ENCODE peak calls at places on chromosomes 12 and 14, in seven cellular contexts. L, F, V, I, G, P and S are unnamed samples.

GRCh38 chr14:20454359-20454644 is 310 bp downstream of the OSGEP start:
- DNase-seq in L (no peak), F (no peak), V (no peak), I (no peak), G (no peak), P (peak; percentile 88), S (no peak)

GRCh38 chr14:100132161-100132902 is 27.1 kb downstream of the DEGS2 start:
- DNase-seq in L (no peak), F (no peak), V (no peak), I (no peak), G (no peak), P (no peak), S (no peak)

GRCh38 chr14:28661171-28661772 is 105.3 kb upstream of the FOXG1 start:
- DNase-seq in L (no peak), F (no peak), V (no peak), I (no peak), G (peak; percentile 63), P (no peak), S (no peak)

GRCh38 chr14:81208489-81208888 is 12.3 kb downstream of the GTF2A1 start:
- DNase-seq in L (no peak), F (peak; percentile 62), V (no peak), I (peak; percentile 59), G (no peak), P (no peak), S (peak; percentile 34)

GRCh38 chr12:46523863-46524770 is 151.5 kb upstream of the SLC38A2 start:
- DNase-seq in L (no peak), F (no peak), V (no peak), I (no peak), G (peak; percentile 85), P (no peak), S (peak; percentile 77)

GRCh38 chr12:30391766-30392366 is 303.8 kb downstream of the IPO8 start:
- DNase-seq in L (no peak), F (no peak), V (no peak), I (no peak), G (no peak), P (no peak), S (no peak)

GRCh38 chr12:39587247-39587646 is 32.4 kb downstream of the ABCD2 start:
- DNase-seq in L (no peak), F (no peak), V (peak; percentile 13), I (no peak), G (peak; percentile 40), P (no peak), S (no peak)

GRCh38 chr12:45299132-45299692 is 83.3 kb downstream of the ANO6 start:
- DNase-seq in L (no peak), F (no peak), V (no peak), I (no peak), G (peak; percentile 35), P (no peak), S (no peak)

GRCh38 chr14:78245238-78245637 is 75.1 kb downstream of the NRXN3 start:
- DNase-seq in L (no peak), F (no peak), V (no peak), I (no peak), G (no peak), P (peak; percentile 32), S (no peak)

GRCh38 chr12:67002711-67003110 is 266.4 kb upstream of the CAND1 start:
- DNase-seq in L (no peak), F (no peak), V (no peak), I (no peak), G (no peak), P (no peak), S (no peak)

GRCh38 chr12:96237465-96238077 is 43.4 kb downstream of the ELK3 start:
- DNase-seq in L (no peak), F (peak; percentile 58), V (peak; percentile 75), I (no peak), G (peak; percentile 97), P (peak; percentile 44), S (peak; percentile 32)

GRCh38 chr14:67575684-67576083 is 24.4 kb downstream of the PIGH start:
- DNase-seq in L (no peak), F (no peak), V (no peak), I (no peak), G (no peak), P (no peak), S (no peak)

GRCh38 chr12:16604853-16605252 is 1.1 kb downstream of the LMO3 start:
- DNase-seq in L (no peak), F (no peak), V (no peak), I (peak; percentile 24), G (no peak), P (no peak), S (no peak)

GRCh38 chr12:103680591-103681065 is 93.6 kb downstream of the STAB2 start:
- DNase-seq in L (no peak), F (no peak), V (peak; percentile 55), I (no peak), G (no peak), P (no peak), S (no peak)

GRCh38 chr12:54565658-54566552 is 16.5 kb downstream of the PDE1B start:
- DNase-seq in L (no peak), F (no peak), V (no peak), I (no peak), G (no peak), P (no peak), S (no peak)

GRCh38 chr12:6799147-6799546 is 9.8 kb downstream of the CD4 start:
- DNase-seq in L (no peak), F (no peak), V (no peak), I (no peak), G (no peak), P (no peak), S (no peak)

GRCh38 chr12:6791931-6792520 is 2.7 kb downstream of the CD4 start:
- DNase-seq in L (no peak), F (peak; percentile 17), V (no peak), I (no peak), G (no peak), P (no peak), S (peak; percentile 60)

GRCh38 chr12:6795088-6795487 is 5.8 kb downstream of the CD4 start:
- DNase-seq in L (no peak), F (no peak), V (no peak), I (no peak), G (no peak), P (no peak), S (no peak)

GRCh38 chr12:6792522-6793201 is 3.3 kb downstream of the CD4 start:
- DNase-seq in L (no peak), F (peak; percentile 91), V (peak; percentile 32), I (no peak), G (no peak), P (no peak), S (peak; percentile 39)

DNA sequence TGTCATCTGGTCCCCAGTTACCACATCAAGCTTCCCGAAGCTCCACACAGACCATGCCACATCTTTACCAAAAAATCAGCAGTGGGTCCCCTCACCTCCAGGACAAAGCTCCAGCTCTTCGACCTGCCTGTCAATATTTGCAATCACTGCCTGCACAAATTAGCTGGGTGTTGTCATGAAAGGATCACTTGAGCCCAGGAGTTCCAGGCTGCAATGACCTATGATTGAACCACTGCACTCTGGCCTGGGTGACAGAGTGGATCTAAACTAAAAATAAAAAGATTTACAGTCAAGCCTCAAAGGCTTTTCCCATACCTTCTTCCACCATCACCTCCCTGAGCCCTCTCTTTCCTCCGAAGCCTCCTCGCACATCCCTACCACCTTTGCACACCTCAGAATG is 7.2 kb downstream of the CD4 start:
- DNase-seq in L (no peak), F (no peak), V (no peak), I (no peak), G (no peak), P (no peak), S (no peak)
- H3K27ac ChIP-seq in L (no peak overlapping the region), F (no peak overlapping the region), V (no peak overlapping the region), I (no peak overlapping the region), G (no peak overlapping the region), P (no peak overlapping the region), S (no peak overlapping the region)

DNA sequence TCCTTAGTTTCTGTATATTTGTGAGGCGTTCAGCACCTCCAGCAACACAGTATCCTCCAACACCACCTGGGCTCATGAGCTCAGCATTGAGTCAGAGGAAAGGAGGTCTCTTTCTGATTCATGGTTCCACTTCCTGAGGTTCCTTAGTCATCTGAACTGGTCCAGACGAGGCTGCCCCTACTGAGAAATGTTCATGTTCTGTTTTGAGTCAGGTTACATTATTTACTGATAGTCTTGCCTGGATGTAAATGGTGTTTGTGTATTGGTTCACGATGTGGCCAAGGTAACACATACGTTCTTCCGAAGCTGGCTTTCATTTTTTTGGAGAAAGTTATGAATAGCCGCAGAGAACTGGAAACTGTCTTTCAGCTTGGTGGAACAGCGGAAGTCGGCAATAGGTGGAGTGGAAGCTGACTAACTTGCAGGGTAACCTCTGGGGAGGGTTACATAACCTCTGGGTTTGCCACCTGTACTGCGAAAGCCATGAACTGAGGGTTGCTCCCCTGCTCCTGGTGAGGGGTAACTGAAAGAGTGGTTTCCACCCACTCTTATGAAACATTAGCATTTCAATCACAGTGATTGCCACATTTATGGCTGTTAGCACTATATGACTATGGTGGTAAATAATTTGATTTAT is 42.2 kb upstream of the MANSC4 start:
- DNase-seq in L (peak; percentile 18), F (peak; percentile 67), V (no peak), I (no peak), G (peak; percentile 61), P (no peak), S (no peak)
- H3K27ac ChIP-seq in L (no peak overlapping the region), F (no peak overlapping the region), V (no peak overlapping the region), I (no peak overlapping the region), G (no peak overlapping the region), P (no peak overlapping the region), S (no peak overlapping the region)

GRCh38 chr14:51908086-51908485 is 47.7 kb downstream of the GNG2 start:
- DNase-seq in L (no peak), F (no peak), V (no peak), I (no peak), G (no peak), P (no peak), S (no peak)
- H3K27ac ChIP-seq in L (no peak overlapping the region), F (no peak overlapping the region), V (no peak overlapping the region), I (no peak overlapping the region), G (no peak overlapping the region), P (no peak overlapping the region), S (no peak overlapping the region)

DNA sequence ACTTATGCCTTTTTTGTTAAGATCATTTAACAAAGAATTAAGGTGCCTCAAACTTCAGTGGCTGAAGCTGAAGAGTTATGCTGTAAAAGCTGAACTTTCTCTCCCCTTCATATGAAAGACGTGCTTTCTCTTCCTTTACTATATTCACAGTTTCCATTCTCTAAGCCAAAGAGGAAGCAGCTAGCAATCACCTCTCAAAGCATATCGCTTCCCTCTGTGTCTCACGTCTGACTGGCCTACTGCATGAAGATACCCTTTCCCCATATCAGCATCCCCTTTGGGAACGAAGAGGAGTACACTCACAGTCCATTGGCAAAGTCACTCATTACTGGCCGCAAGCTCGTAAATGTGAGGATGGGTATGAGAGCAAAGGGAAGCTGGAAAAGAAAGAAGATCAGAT is 34.9 kb downstream of the SLC11A2 start:
- DNase-seq in L (no peak), F (no peak), V (no peak), I (no peak), G (no peak), P (no peak), S (no peak)
- H3K27ac ChIP-seq in L (no peak overlapping the region), F (no peak overlapping the region), V (no peak overlapping the region), I (no peak overlapping the region), G (no peak overlapping the region), P (no peak overlapping the region), S (no peak overlapping the region)

DNA sequence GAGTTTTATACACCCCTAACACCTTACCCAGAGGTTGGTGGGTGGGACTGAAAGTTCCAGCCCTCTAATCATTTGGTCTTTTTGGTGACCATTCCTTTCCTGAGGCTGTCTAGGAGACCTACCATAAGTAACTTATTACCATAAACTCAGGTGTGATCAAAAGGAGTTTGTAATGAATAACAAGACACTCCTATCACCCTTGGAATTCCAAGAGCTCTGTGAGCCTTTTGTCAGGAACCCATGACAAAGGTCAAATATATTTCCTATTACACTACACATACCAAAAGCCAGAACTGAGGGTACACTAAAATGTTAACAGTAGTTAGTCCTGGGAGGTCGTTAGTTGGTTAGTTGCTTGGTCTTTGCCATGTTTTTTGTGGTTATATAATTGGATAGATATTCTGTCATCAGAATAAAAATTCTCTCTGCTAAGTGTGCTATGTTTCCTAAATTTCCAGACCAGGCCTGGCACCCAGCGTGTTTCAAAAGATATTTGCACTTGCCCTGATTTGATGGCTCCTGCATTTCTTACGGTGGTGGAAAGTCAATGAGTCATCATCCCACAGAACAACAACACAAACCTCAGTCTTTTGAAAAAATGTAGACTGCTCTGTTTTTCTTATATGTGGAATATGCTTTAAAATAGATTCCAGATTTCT is 27.0 kb upstream of the AKAP5 start:
- DNase-seq in L (no peak), F (no peak), V (no peak), I (no peak), G (peak; percentile 76), P (no peak), S (no peak)
- H3K27ac ChIP-seq in L (no peak overlapping the region), F (no peak overlapping the region), V (no peak overlapping the region), I (peak overlapping the region; percentile 65), G (peak overlapping the region; percentile 38), P (no peak overlapping the region), S (no peak overlapping the region)